ENCODE peak calls at places on chromosomes 4 and X, in nine cellular contexts. Z, B, W, O, Y, A, L, E and D are unnamed samples.

GRCh38 chr4:152935661-152936445 is at the start of gene FHDC1:
- DNase-seq in Z (no peak), B (peak), W (peak), O (no peak), Y (peak), A (peak), L (peak), E (no peak), D (no peak)

GRCh38 chr4:968221-968620 is 5.1 kb downstream of the DGKQ start:
- DNase-seq in Z (no peak), B (no peak), W (no peak), O (no peak), Y (peak), A (no peak), L (no peak), E (no peak), D (no peak)

GRCh38 chrX:103919336-103919682 is 43.1 kb upstream of the TMSB15B start:
- DNase-seq in Z (peak), B (no peak), W (no peak), O (no peak), Y (no peak), A (peak), L (no peak), E (peak), D (no peak)

GRCh38 chrX:1807301-1807731 is 192.5 kb downstream of the ASMT start:
- DNase-seq in Z (peak), B (no peak), W (no peak), O (no peak), Y (peak), A (no peak), L (no peak), E (peak), D (no peak)

GRCh38 chrX:153848325-153848724 is 18.0 kb upstream of the PDZD4 start:
- DNase-seq in Z (no peak), B (no peak), W (no peak), O (no peak), Y (peak), A (no peak), L (no peak), E (no peak), D (no peak)

GRCh38 chr4:112704991-112705845 is 68.3 kb downstream of the LARP7 start:
- DNase-seq in Z (peak), B (peak), W (peak), O (peak), Y (peak), A (peak), L (peak), E (peak), D (peak)

GRCh38 chr4:74933562-74934015 is 673 bp downstream of the PARM1 start:
- DNase-seq in Z (peak), B (no peak), W (peak), O (no peak), Y (peak), A (no peak), L (peak), E (no peak), D (no peak)

GRCh38 chr4:125334936-125335335 is 20.2 kb downstream of the FAT4 start:
- DNase-seq in Z (no peak), B (no peak), W (no peak), O (no peak), Y (no peak), A (no peak), L (no peak), E (no peak), D (no peak)

GRCh38 chr4:26746742-26747351 is 113.8 kb upstream of the STIM2 start:
- DNase-seq in Z (no peak), B (no peak), W (peak), O (no peak), Y (no peak), A (peak), L (no peak), E (no peak), D (no peak)

GRCh38 chr4:95124906-95125504 is 367.2 kb downstream of the BMPR1B start:
- DNase-seq in Z (peak), B (no peak), W (peak), O (no peak), Y (peak), A (no peak), L (no peak), E (peak), D (no peak)

GRCh38 chr4:157977086-157977485 is 195.7 kb downstream of the GASK1B start:
- DNase-seq in Z (no peak), B (no peak), W (no peak), O (no peak), Y (no peak), A (no peak), L (no peak), E (no peak), D (no peak)

GRCh38 chrX:150146271-150146888 is 208.1 kb upstream of the EOLA2 start:
- DNase-seq in Z (no peak), B (no peak), W (no peak), O (no peak), Y (peak), A (no peak), L (no peak), E (no peak), D (no peak)

GRCh38 chr4:67754288-67754687 is at the start of gene GNRHR:
- DNase-seq in Z (no peak), B (no peak), W (no peak), O (no peak), Y (no peak), A (no peak), L (no peak), E (no peak), D (no peak)

GRCh38 chr4:65046496-65047101 is 623.7 kb downstream of the EPHA5 start:
- DNase-seq in Z (peak), B (no peak), W (no peak), O (no peak), Y (no peak), A (no peak), L (no peak), E (no peak), D (no peak)

GRCh38 chr4:14233126-14233525 is 605.6 kb upstream of the BOD1L1 start:
- DNase-seq in Z (peak), B (no peak), W (no peak), O (no peak), Y (no peak), A (no peak), L (no peak), E (no peak), D (no peak)

GRCh38 chr4:14241574-14241973 is 614.0 kb upstream of the BOD1L1 start:
- DNase-seq in Z (no peak), B (no peak), W (no peak), O (no peak), Y (no peak), A (no peak), L (no peak), E (no peak), D (no peak)

GRCh38 chr4:14234330-14234729 is 606.8 kb upstream of the BOD1L1 start:
- DNase-seq in Z (no peak), B (no peak), W (no peak), O (no peak), Y (no peak), A (no peak), L (no peak), E (no peak), D (no peak)

GRCh38 chr4:14236359-14236758 is 608.8 kb upstream of the BOD1L1 start:
- DNase-seq in Z (no peak), B (no peak), W (no peak), O (no peak), Y (no peak), A (no peak), L (no peak), E (no peak), D (no peak)

GRCh38 chr4:14237911-14238310 is 610.4 kb upstream of the BOD1L1 start:
- DNase-seq in Z (no peak), B (no peak), W (no peak), O (no peak), Y (no peak), A (no peak), L (no peak), E (no peak), D (no peak)
- TF ChIP-seq CTCF in Z (no peak), B (no peak), W (no peak), O (no peak), Y (no peak), A (no peak), L (no peak), E (no peak), D (no peak)

DNA sequence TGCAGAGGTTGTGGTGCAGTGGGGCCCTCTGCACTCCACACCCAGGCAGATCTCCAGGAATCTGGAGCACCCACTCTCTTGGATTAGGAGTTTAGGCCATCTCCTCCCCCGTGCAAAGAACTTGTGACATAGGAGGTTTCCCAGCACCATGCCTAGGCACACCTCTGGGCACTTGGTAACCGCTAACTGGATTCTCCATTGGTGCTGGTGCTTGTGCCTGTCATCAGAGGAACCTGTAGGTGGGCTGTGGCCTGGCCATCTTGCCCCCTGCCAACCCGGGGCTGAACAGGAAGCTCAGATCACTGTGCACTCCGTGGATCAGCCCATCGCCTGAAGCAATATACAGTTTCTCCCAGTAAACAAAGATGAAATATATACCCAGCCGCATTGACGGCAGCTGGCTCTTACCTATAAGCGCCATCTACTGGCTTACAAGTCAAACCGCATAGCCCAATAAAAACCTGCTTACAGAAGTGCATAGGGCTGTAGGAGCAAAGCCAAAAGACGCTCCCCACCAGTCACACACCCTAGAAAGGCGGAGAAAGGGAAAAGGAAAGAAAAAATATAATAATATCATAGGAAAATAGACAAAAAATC is 19.1 kb upstream of the TEX13B start:
- DNase-seq in Z (peak), B (no peak), W (peak), O (no peak), Y (peak), A (no peak), L (no peak), E (peak), D (no peak)
- TF ChIP-seq CTCF in Z (peak), B (peak), W (peak), O (no peak), Y (peak), A (peak), L (peak), E (peak), D (peak)

GRCh38 chr4:184808719-184809062 is 17.1 kb downstream of the ACSL1 start:
- DNase-seq in Z (no peak), B (no peak), W (no peak), O (no peak), Y (no peak), A (no peak), L (no peak), E (no peak), D (no peak)

GRCh38 chr4:184806246-184806550 is 19.6 kb downstream of the ACSL1 start:
- DNase-seq in Z (no peak), B (no peak), W (no peak), O (no peak), Y (no peak), A (no peak), L (no peak), E (no peak), D (no peak)

GRCh38 chr4:184807261-184807660 is 18.5 kb downstream of the ACSL1 start:
- DNase-seq in Z (peak), B (no peak), W (no peak), O (no peak), Y (no peak), A (no peak), L (no peak), E (no peak), D (no peak)

GRCh38 chr4:184806711-184807110 is 19.1 kb downstream of the ACSL1 start:
- DNase-seq in Z (no peak), B (no peak), W (no peak), O (no peak), Y (no peak), A (no peak), L (no peak), E (no peak), D (no peak)

GRCh38 chr4:184807797-184808718 is 17.7 kb downstream of the ACSL1 start:
- DNase-seq in Z (peak), B (no peak), W (no peak), O (no peak), Y (peak), A (no peak), L (no peak), E (peak), D (no peak)
- TF ChIP-seq CTCF in Z (peak), B (peak), W (no peak), O (no peak), Y (no peak), A (no peak), L (no peak), E (peak), D (no peak)

DNA sequence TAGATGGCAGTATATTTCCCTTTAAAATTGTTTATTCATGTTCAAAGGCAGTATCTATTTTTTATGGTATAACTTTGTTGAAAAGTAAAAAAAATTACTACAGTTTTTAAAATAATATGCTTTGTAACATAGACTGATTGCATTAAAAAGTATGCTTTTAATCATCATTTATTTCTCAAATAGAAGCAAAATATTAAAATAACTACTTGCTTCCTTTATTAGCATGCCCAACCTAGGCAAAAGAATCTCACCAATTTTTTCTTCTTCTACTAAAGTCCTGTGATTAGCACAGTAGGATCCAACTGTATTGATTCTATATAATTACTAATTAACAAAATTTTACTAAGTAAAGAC is 69.6 kb upstream of the NFKB1 start:
- DNase-seq in Z (no peak), B (no peak), W (no peak), O (no peak), Y (no peak), A (no peak), L (no peak), E (no peak), D (no peak)
- TF ChIP-seq CTCF in Z (no peak), B (no peak), W (no peak), O (peak), Y (no peak), A (no peak), L (no peak), E (no peak), D (no peak)

GRCh38 chr4:159227984-159228383 is 125.1 kb downstream of the RAPGEF2 start:
- DNase-seq in Z (peak), B (peak), W (no peak), O (peak), Y (peak), A (no peak), L (peak), E (peak), D (peak)
- TF ChIP-seq CTCF in Z (no peak), B (no peak), W (no peak), O (peak), Y (no peak), A (no peak), L (peak), E (peak), D (no peak)

GRCh38 chr4:149914521-149915115 is 99.0 kb upstream of the IQCM start:
- DNase-seq in Z (peak), B (peak), W (peak), O (no peak), Y (peak), A (peak), L (no peak), E (peak), D (no peak)
- TF ChIP-seq CTCF in Z (peak), B (peak), W (peak), O (no peak), Y (peak), A (peak), L (peak), E (peak), D (peak)

GRCh38 chrX:72540318-72540717 is 32.3 kb downstream of the HDAC8 start:
- DNase-seq in Z (peak), B (no peak), W (no peak), O (no peak), Y (peak), A (no peak), L (no peak), E (no peak), D (no peak)
- TF ChIP-seq CTCF in Z (peak), B (peak), W (no peak), O (peak), Y (peak), A (no peak), L (peak), E (peak), D (peak)